ENCODE peak calls at places on chromosomes 3 and 15, in ten cellular contexts. One of them, this sample, is unnamed.

GRCh38 chr3:179672918-179673317 is 20.1 kb downstream of the USP13 start:
- DNase-seq in GM13976: no peak
- DNase-seq in cardiac fibroblast: no peak
- DNase-seq in tibial artery: no peak
- DNase-seq in HepG2: no peak
- DNase-seq in cardiac muscle cell: no peak
- DNase-seq in left ventricle myocardium inferior: no peak
- DNase-seq in heart left ventricle: no peak
- DNase-seq in RWPE1: peak; percentile 14
- DNase-seq in osteocyte: no peak
- DNase-seq in this sample: peak; percentile 41

GRCh38 chr15:34109775-34110663 is 8.1 kb downstream of the PGBD4 start:
- DNase-seq in GM13976: peak; percentile 38
- DNase-seq in osteocyte: no peak
- DNase-seq in cardiac muscle cell: peak; percentile 64
- DNase-seq in RWPE1: peak; percentile 51
- DNase-seq in tibial artery: no peak
- DNase-seq in left ventricle myocardium inferior: no peak
- DNase-seq in heart left ventricle: no peak
- DNase-seq in HepG2: peak; percentile 45
- DNase-seq in cardiac fibroblast: peak; percentile 67
- DNase-seq in this sample: peak; percentile 1

GRCh38 chr3:123741058-123741511 is 143.0 kb downstream of the MYLK start:
- DNase-seq in left ventricle myocardium inferior: no peak
- DNase-seq in cardiac fibroblast: no peak
- DNase-seq in GM13976: no peak
- DNase-seq in RWPE1: no peak
- DNase-seq in HepG2: no peak
- DNase-seq in heart left ventricle: no peak
- DNase-seq in tibial artery: no peak
- DNase-seq in cardiac muscle cell: no peak
- DNase-seq in osteocyte: no peak
- DNase-seq in this sample: no peak

GRCh38 chr3:97910931-97911351 is 61.3 kb downstream of the RIOX2 start:
- DNase-seq in HepG2: no peak
- DNase-seq in heart left ventricle: no peak
- DNase-seq in osteocyte: no peak
- DNase-seq in cardiac fibroblast: no peak
- DNase-seq in cardiac muscle cell: peak; percentile 28
- DNase-seq in GM13976: peak; percentile 7
- DNase-seq in left ventricle myocardium inferior: no peak
- DNase-seq in tibial artery: no peak
- DNase-seq in RWPE1: no peak
- DNase-seq in this sample: no peak

GRCh38 chr3:190692256-190692655 is 170.2 kb downstream of the GMNC start:
- DNase-seq in cardiac muscle cell: no peak
- DNase-seq in GM13976: no peak
- DNase-seq in HepG2: no peak
- DNase-seq in osteocyte: no peak
- DNase-seq in RWPE1: no peak
- DNase-seq in tibial artery: no peak
- DNase-seq in left ventricle myocardium inferior: no peak
- DNase-seq in heart left ventricle: no peak
- DNase-seq in cardiac fibroblast: no peak
- DNase-seq in this sample: no peak

GRCh38 chr3:102301155-102301554 is 133.7 kb upstream of the ZPLD1 start:
- DNase-seq in left ventricle myocardium inferior: no peak
- DNase-seq in cardiac muscle cell: no peak
- DNase-seq in osteocyte: no peak
- DNase-seq in heart left ventricle: no peak
- DNase-seq in cardiac fibroblast: no peak
- DNase-seq in tibial artery: no peak
- DNase-seq in HepG2: no peak
- DNase-seq in GM13976: no peak
- DNase-seq in RWPE1: no peak
- DNase-seq in this sample: no peak

GRCh38 chr3:120435621-120436020 is 15.2 kb downstream of the FSTL1 start:
- DNase-seq in HepG2: no peak
- DNase-seq in left ventricle myocardium inferior: no peak
- DNase-seq in tibial artery: no peak
- DNase-seq in RWPE1: no peak
- DNase-seq in heart left ventricle: no peak
- DNase-seq in osteocyte: no peak
- DNase-seq in cardiac fibroblast: peak; percentile 71
- DNase-seq in GM13976: no peak
- DNase-seq in cardiac muscle cell: peak; percentile 58
- DNase-seq in this sample: peak; percentile 51

GRCh38 chr3:150874666-150875219 is 30.5 kb downstream of the MINDY4B start:
- DNase-seq in RWPE1: no peak
- DNase-seq in heart left ventricle: no peak
- DNase-seq in cardiac fibroblast: no peak
- DNase-seq in osteocyte: no peak
- DNase-seq in left ventricle myocardium inferior: no peak
- DNase-seq in tibial artery: no peak
- DNase-seq in GM13976: no peak
- DNase-seq in HepG2: no peak
- DNase-seq in cardiac muscle cell: peak; percentile 21
- DNase-seq in this sample: no peak

GRCh38 chr3:40720351-40720750 is 195.6 kb downstream of the ZNF621 start:
- DNase-seq in HepG2: peak; percentile 39
- DNase-seq in tibial artery: no peak
- DNase-seq in GM13976: no peak
- DNase-seq in osteocyte: no peak
- DNase-seq in heart left ventricle: no peak
- DNase-seq in left ventricle myocardium inferior: no peak
- DNase-seq in RWPE1: no peak
- DNase-seq in cardiac muscle cell: no peak
- DNase-seq in cardiac fibroblast: no peak
- DNase-seq in this sample: no peak

GRCh38 chr3:55296035-55296434 is 191.1 kb downstream of the WNT5A start:
- DNase-seq in osteocyte: no peak
- DNase-seq in cardiac muscle cell: peak; percentile 22
- DNase-seq in tibial artery: no peak
- DNase-seq in RWPE1: no peak
- DNase-seq in heart left ventricle: no peak
- DNase-seq in GM13976: no peak
- DNase-seq in cardiac fibroblast: peak; percentile 13
- DNase-seq in left ventricle myocardium inferior: no peak
- DNase-seq in HepG2: no peak
- DNase-seq in this sample: no peak

GRCh38 chr3:136994772-136995516 is 37.2 kb downstream of the IL20RB start:
- DNase-seq in HepG2: no peak
- DNase-seq in RWPE1: peak; percentile 91
- DNase-seq in osteocyte: no peak
- DNase-seq in GM13976: no peak
- DNase-seq in cardiac fibroblast: peak; percentile 99
- DNase-seq in cardiac muscle cell: peak; percentile 98
- DNase-seq in tibial artery: peak; percentile 94
- DNase-seq in heart left ventricle: peak; percentile 85
- DNase-seq in left ventricle myocardium inferior: peak; percentile 82
- DNase-seq in this sample: peak; percentile 93

GRCh38 chr15:66854012-66854965 is 152.3 kb downstream of the SMAD6 start:
- DNase-seq in left ventricle myocardium inferior: no peak
- DNase-seq in tibial artery: no peak
- DNase-seq in RWPE1: no peak
- DNase-seq in GM13976: no peak
- DNase-seq in osteocyte: peak; percentile 54
- DNase-seq in cardiac fibroblast: no peak
- DNase-seq in cardiac muscle cell: no peak
- DNase-seq in HepG2: no peak
- DNase-seq in heart left ventricle: no peak
- DNase-seq in this sample: no peak

GRCh38 chr15:38721549-38721948 is 156.9 kb upstream of the RASGRP1 start:
- DNase-seq in osteocyte: no peak
- DNase-seq in heart left ventricle: no peak
- DNase-seq in cardiac muscle cell: no peak
- DNase-seq in RWPE1: no peak
- DNase-seq in cardiac fibroblast: peak; percentile 5
- DNase-seq in HepG2: no peak
- DNase-seq in tibial artery: no peak
- DNase-seq in GM13976: no peak
- DNase-seq in left ventricle myocardium inferior: no peak
- DNase-seq in this sample: no peak

GRCh38 chr3:165883866-165884478 is 46.7 kb upstream of the BCHE start:
- DNase-seq in GM13976: no peak
- DNase-seq in HepG2: no peak
- DNase-seq in heart left ventricle: no peak
- DNase-seq in RWPE1: peak; percentile 16
- DNase-seq in tibial artery: no peak
- DNase-seq in osteocyte: no peak
- DNase-seq in cardiac fibroblast: no peak
- DNase-seq in cardiac muscle cell: no peak
- DNase-seq in left ventricle myocardium inferior: no peak
- DNase-seq in this sample: no peak

GRCh38 chr3:7211740-7212139 is 350.8 kb downstream of the GRM7 start:
- DNase-seq in left ventricle myocardium inferior: no peak
- DNase-seq in GM13976: no peak
- DNase-seq in osteocyte: no peak
- DNase-seq in cardiac muscle cell: no peak
- DNase-seq in HepG2: no peak
- DNase-seq in cardiac fibroblast: no peak
- DNase-seq in RWPE1: no peak
- DNase-seq in tibial artery: no peak
- DNase-seq in heart left ventricle: no peak
- DNase-seq in this sample: no peak

DNA sequence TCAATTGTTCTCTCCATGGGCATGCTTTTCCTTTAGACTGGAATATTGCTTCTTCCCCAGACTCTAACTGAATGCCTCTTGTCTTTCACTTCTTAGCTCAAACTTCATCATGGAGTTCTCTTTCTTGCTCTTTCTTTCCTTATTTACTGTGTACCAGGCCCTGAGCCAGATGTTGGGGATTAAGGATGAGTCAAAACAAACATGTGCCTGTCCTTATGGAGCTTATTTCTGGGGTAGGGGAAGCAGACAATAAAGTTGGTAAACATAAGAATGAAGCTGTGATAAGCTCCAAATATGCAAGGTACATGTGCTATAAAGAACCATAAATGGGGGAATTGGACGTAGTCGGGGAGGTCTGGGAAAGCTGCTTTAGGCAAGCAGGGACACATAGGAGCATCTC is 145.8 kb downstream of the ALDH1A2 start:
- DNase-seq in GM13976: no peak
- DNase-seq in left ventricle myocardium inferior: no peak
- DNase-seq in RWPE1: no peak
- DNase-seq in HepG2: no peak
- DNase-seq in osteocyte: no peak
- DNase-seq in cardiac muscle cell: no peak
- DNase-seq in tibial artery: no peak
- DNase-seq in heart left ventricle: no peak
- DNase-seq in cardiac fibroblast: no peak
- DNase-seq in this sample: no peak
- TF ChIP-seq CTCF in GM13976: no peak
- TF ChIP-seq CTCF in left ventricle myocardium inferior: no peak
- TF ChIP-seq CTCF in RWPE1: no peak
- TF ChIP-seq CTCF in HepG2: no peak
- TF ChIP-seq CTCF in osteocyte: no peak
- TF ChIP-seq CTCF in cardiac muscle cell: no peak
- TF ChIP-seq CTCF in tibial artery: no peak
- TF ChIP-seq CTCF in heart left ventricle: no peak
- TF ChIP-seq CTCF in cardiac fibroblast: no peak
- TF ChIP-seq CTCF in this sample: no peak

GRCh38 chr15:42360535-42361112 is 1.3 kb downstream of the CAPN3 start:
- DNase-seq in tibial artery: no peak
- DNase-seq in RWPE1: no peak
- DNase-seq in heart left ventricle: no peak
- DNase-seq in left ventricle myocardium inferior: no peak
- DNase-seq in GM13976: no peak
- DNase-seq in osteocyte: no peak
- DNase-seq in HepG2: no peak
- DNase-seq in cardiac muscle cell: no peak
- DNase-seq in cardiac fibroblast: no peak
- DNase-seq in this sample: no peak
- TF ChIP-seq CTCF in tibial artery: no peak
- TF ChIP-seq CTCF in RWPE1: no peak
- TF ChIP-seq CTCF in heart left ventricle: no peak
- TF ChIP-seq CTCF in left ventricle myocardium inferior: no peak
- TF ChIP-seq CTCF in GM13976: no peak
- TF ChIP-seq CTCF in osteocyte: no peak
- TF ChIP-seq CTCF in HepG2: no peak
- TF ChIP-seq CTCF in cardiac muscle cell: no peak
- TF ChIP-seq CTCF in cardiac fibroblast: no peak
- TF ChIP-seq CTCF in this sample: no peak

GRCh38 chr15:94131875-94132274 is 99.5 kb upstream of the MCTP2 start:
- DNase-seq in HepG2: no peak
- DNase-seq in osteocyte: no peak
- DNase-seq in tibial artery: no peak
- DNase-seq in GM13976: no peak
- DNase-seq in RWPE1: no peak
- DNase-seq in heart left ventricle: no peak
- DNase-seq in left ventricle myocardium inferior: no peak
- DNase-seq in cardiac muscle cell: no peak
- DNase-seq in cardiac fibroblast: no peak
- DNase-seq in this sample: no peak
- TF ChIP-seq CTCF in HepG2: no peak
- TF ChIP-seq CTCF in osteocyte: no peak
- TF ChIP-seq CTCF in tibial artery: no peak
- TF ChIP-seq CTCF in GM13976: peak; percentile 3
- TF ChIP-seq CTCF in RWPE1: no peak
- TF ChIP-seq CTCF in heart left ventricle: no peak
- TF ChIP-seq CTCF in left ventricle myocardium inferior: no peak
- TF ChIP-seq CTCF in cardiac muscle cell: no peak
- TF ChIP-seq CTCF in cardiac fibroblast: no peak
- TF ChIP-seq CTCF in this sample: no peak

GRCh38 chr3:160574636-160575035 is 9.3 kb upstream of the KPNA4 start:
- DNase-seq in osteocyte: no peak
- DNase-seq in cardiac muscle cell: no peak
- DNase-seq in HepG2: no peak
- DNase-seq in cardiac fibroblast: no peak
- DNase-seq in tibial artery: no peak
- DNase-seq in GM13976: no peak
- DNase-seq in left ventricle myocardium inferior: no peak
- DNase-seq in heart left ventricle: no peak
- DNase-seq in RWPE1: no peak
- DNase-seq in this sample: no peak

GRCh38 chr3:160577093-160577492 is 11.7 kb upstream of the KPNA4 start:
- DNase-seq in HepG2: no peak
- DNase-seq in tibial artery: no peak
- DNase-seq in osteocyte: no peak
- DNase-seq in cardiac fibroblast: no peak
- DNase-seq in RWPE1: no peak
- DNase-seq in cardiac muscle cell: no peak
- DNase-seq in left ventricle myocardium inferior: no peak
- DNase-seq in heart left ventricle: no peak
- DNase-seq in GM13976: no peak
- DNase-seq in this sample: no peak

GRCh38 chr3:160575589-160575988 is 10.2 kb upstream of the KPNA4 start:
- DNase-seq in cardiac muscle cell: no peak
- DNase-seq in tibial artery: no peak
- DNase-seq in GM13976: no peak
- DNase-seq in HepG2: no peak
- DNase-seq in RWPE1: no peak
- DNase-seq in osteocyte: no peak
- DNase-seq in heart left ventricle: no peak
- DNase-seq in left ventricle myocardium inferior: no peak
- DNase-seq in cardiac fibroblast: no peak
- DNase-seq in this sample: no peak

GRCh38 chr3:160576621-160577020 is 11.2 kb upstream of the KPNA4 start:
- DNase-seq in tibial artery: no peak
- DNase-seq in left ventricle myocardium inferior: no peak
- DNase-seq in HepG2: no peak
- DNase-seq in RWPE1: no peak
- DNase-seq in GM13976: no peak
- DNase-seq in cardiac fibroblast: no peak
- DNase-seq in heart left ventricle: no peak
- DNase-seq in cardiac muscle cell: no peak
- DNase-seq in osteocyte: no peak
- DNase-seq in this sample: no peak

GRCh38 chr3:160577551-160578195 is 12.3 kb upstream of the KPNA4 start:
- DNase-seq in GM13976: no peak
- DNase-seq in osteocyte: no peak
- DNase-seq in RWPE1: peak; percentile 4
- DNase-seq in left ventricle myocardium inferior: no peak
- DNase-seq in cardiac muscle cell: peak; percentile 36
- DNase-seq in HepG2: peak; percentile 12
- DNase-seq in tibial artery: no peak
- DNase-seq in cardiac fibroblast: peak; percentile 28
- DNase-seq in heart left ventricle: no peak
- DNase-seq in this sample: peak; percentile 53
- TF ChIP-seq CTCF in GM13976: peak; percentile 9
- TF ChIP-seq CTCF in osteocyte: peak; percentile 37
- TF ChIP-seq CTCF in RWPE1: no peak
- TF ChIP-seq CTCF in left ventricle myocardium inferior: peak; percentile 26
- TF ChIP-seq CTCF in cardiac muscle cell: peak; percentile 10
- TF ChIP-seq CTCF in HepG2: peak; percentile 60
- TF ChIP-seq CTCF in tibial artery: no peak
- TF ChIP-seq CTCF in cardiac fibroblast: no peak
- TF ChIP-seq CTCF in heart left ventricle: peak; percentile 46
- TF ChIP-seq CTCF in this sample: peak; percentile 38